ENCODE peak calls at places on chromosomes 11 and 22, in ten cellular contexts. One of them, this sample, is unnamed.

GRCh38 chr11:118820412-118821357 is 29.7 kb upstream of the DDX6 start:
- DNase-seq in neural crest cell: no peak
- DNase-seq in neural progenitor cell: peak
- DNase-seq in bronchial epithelial cell: peak
- DNase-seq in transverse colon: peak
- DNase-seq in upper lobe of right lung: peak
- DNase-seq in prostate gland: peak
- DNase-seq in GM23338: peak
- DNase-seq in dorsolateral prefrontal cortex: peak
- DNase-seq in mammary epithelial cell: peak
- DNase-seq in this sample: no peak

GRCh38 chr11:79332017-79332416 is 108.8 kb downstream of the TENM4 start:
- DNase-seq in neural crest cell: no peak
- DNase-seq in neural progenitor cell: no peak
- DNase-seq in bronchial epithelial cell: no peak
- DNase-seq in transverse colon: no peak
- DNase-seq in upper lobe of right lung: no peak
- DNase-seq in prostate gland: no peak
- DNase-seq in GM23338: no peak
- DNase-seq in dorsolateral prefrontal cortex: no peak
- DNase-seq in mammary epithelial cell: no peak
- DNase-seq in this sample: no peak

GRCh38 chr11:1513326-1514296 is 27.0 kb upstream of the MOB2 start:
- DNase-seq in neural crest cell: no peak
- DNase-seq in neural progenitor cell: no peak
- DNase-seq in bronchial epithelial cell: no peak
- DNase-seq in transverse colon: no peak
- DNase-seq in upper lobe of right lung: no peak
- DNase-seq in prostate gland: no peak
- DNase-seq in GM23338: no peak
- DNase-seq in dorsolateral prefrontal cortex: no peak
- DNase-seq in mammary epithelial cell: no peak
- DNase-seq in this sample: no peak

GRCh38 chr11:130145975-130146776 is 13.4 kb upstream of the ST14 start:
- DNase-seq in neural crest cell: no peak
- DNase-seq in neural progenitor cell: no peak
- DNase-seq in bronchial epithelial cell: peak
- DNase-seq in transverse colon: peak
- DNase-seq in upper lobe of right lung: peak
- DNase-seq in prostate gland: no peak
- DNase-seq in GM23338: peak
- DNase-seq in dorsolateral prefrontal cortex: no peak
- DNase-seq in mammary epithelial cell: peak
- DNase-seq in this sample: no peak

GRCh38 chr11:19903620-19904069 is 191.0 kb downstream of the NAV2 start:
- DNase-seq in neural crest cell: peak
- DNase-seq in neural progenitor cell: peak
- DNase-seq in bronchial epithelial cell: peak
- DNase-seq in transverse colon: peak
- DNase-seq in upper lobe of right lung: no peak
- DNase-seq in prostate gland: peak
- DNase-seq in GM23338: peak
- DNase-seq in dorsolateral prefrontal cortex: peak
- DNase-seq in mammary epithelial cell: peak
- DNase-seq in this sample: peak

GRCh38 chr22:32327066-32327465 is 30.6 kb upstream of the RFPL3 start:
- DNase-seq in neural crest cell: no peak
- DNase-seq in neural progenitor cell: no peak
- DNase-seq in bronchial epithelial cell: peak
- DNase-seq in transverse colon: no peak
- DNase-seq in upper lobe of right lung: peak
- DNase-seq in prostate gland: no peak
- DNase-seq in GM23338: no peak
- DNase-seq in dorsolateral prefrontal cortex: no peak
- DNase-seq in mammary epithelial cell: peak
- DNase-seq in this sample: peak

GRCh38 chr11:71213696-71214552 is 38.5 kb downstream of the SHANK2 start:
- DNase-seq in neural crest cell: no peak
- DNase-seq in neural progenitor cell: no peak
- DNase-seq in bronchial epithelial cell: no peak
- DNase-seq in transverse colon: no peak
- DNase-seq in upper lobe of right lung: peak
- DNase-seq in prostate gland: no peak
- DNase-seq in GM23338: no peak
- DNase-seq in dorsolateral prefrontal cortex: no peak
- DNase-seq in mammary epithelial cell: no peak
- DNase-seq in this sample: no peak

GRCh38 chr22:47091241-47091691 is 328.8 kb downstream of the TBC1D22A start:
- DNase-seq in neural crest cell: no peak
- DNase-seq in neural progenitor cell: peak
- DNase-seq in bronchial epithelial cell: no peak
- DNase-seq in transverse colon: no peak
- DNase-seq in upper lobe of right lung: no peak
- DNase-seq in prostate gland: no peak
- DNase-seq in GM23338: peak
- DNase-seq in dorsolateral prefrontal cortex: no peak
- DNase-seq in mammary epithelial cell: peak
- DNase-seq in this sample: no peak

GRCh38 chr22:44025171-44026065 is 1.3 kb downstream of the PARVB start:
- DNase-seq in neural crest cell: no peak
- DNase-seq in neural progenitor cell: no peak
- DNase-seq in bronchial epithelial cell: no peak
- DNase-seq in transverse colon: peak
- DNase-seq in upper lobe of right lung: peak
- DNase-seq in prostate gland: no peak
- DNase-seq in GM23338: peak
- DNase-seq in dorsolateral prefrontal cortex: no peak
- DNase-seq in mammary epithelial cell: no peak
- DNase-seq in this sample: no peak

GRCh38 chr11:130400793-130401483 is 27.5 kb downstream of the ADAMTS8 start:
- DNase-seq in neural crest cell: no peak
- DNase-seq in neural progenitor cell: no peak
- DNase-seq in bronchial epithelial cell: peak
- DNase-seq in transverse colon: no peak
- DNase-seq in upper lobe of right lung: no peak
- DNase-seq in prostate gland: no peak
- DNase-seq in GM23338: no peak
- DNase-seq in dorsolateral prefrontal cortex: no peak
- DNase-seq in mammary epithelial cell: peak
- DNase-seq in this sample: no peak

GRCh38 chr22:50086526-50086925 is 1.3 kb upstream of the MLC1 start:
- DNase-seq in neural crest cell: no peak
- DNase-seq in neural progenitor cell: no peak
- DNase-seq in bronchial epithelial cell: no peak
- DNase-seq in transverse colon: no peak
- DNase-seq in upper lobe of right lung: no peak
- DNase-seq in prostate gland: no peak
- DNase-seq in GM23338: no peak
- DNase-seq in dorsolateral prefrontal cortex: no peak
- DNase-seq in mammary epithelial cell: no peak
- DNase-seq in this sample: no peak

GRCh38 chr22:30000566-30000965 is 79.7 kb upstream of the HORMAD2 start:
- DNase-seq in neural crest cell: no peak
- DNase-seq in neural progenitor cell: no peak
- DNase-seq in bronchial epithelial cell: peak
- DNase-seq in transverse colon: no peak
- DNase-seq in upper lobe of right lung: no peak
- DNase-seq in prostate gland: no peak
- DNase-seq in GM23338: no peak
- DNase-seq in dorsolateral prefrontal cortex: no peak
- DNase-seq in mammary epithelial cell: peak
- DNase-seq in this sample: no peak

GRCh38 chr22:36850682-36851081 is 10.1 kb upstream of the NCF4 start:
- DNase-seq in neural crest cell: no peak
- DNase-seq in neural progenitor cell: no peak
- DNase-seq in bronchial epithelial cell: no peak
- DNase-seq in transverse colon: no peak
- DNase-seq in upper lobe of right lung: peak
- DNase-seq in prostate gland: no peak
- DNase-seq in GM23338: no peak
- DNase-seq in dorsolateral prefrontal cortex: no peak
- DNase-seq in mammary epithelial cell: no peak
- DNase-seq in this sample: no peak

GRCh38 chr22:46073683-46074504 is 76.4 kb upstream of the PPARA start:
- DNase-seq in neural crest cell: no peak
- DNase-seq in neural progenitor cell: no peak
- DNase-seq in bronchial epithelial cell: peak
- DNase-seq in transverse colon: peak
- DNase-seq in upper lobe of right lung: peak
- DNase-seq in prostate gland: no peak
- DNase-seq in GM23338: no peak
- DNase-seq in dorsolateral prefrontal cortex: peak
- DNase-seq in mammary epithelial cell: peak
- DNase-seq in this sample: no peak

GRCh38 chr11:102360681-102361080 is 13.7 kb downstream of the BIRC2 start:
- DNase-seq in neural crest cell: no peak
- DNase-seq in neural progenitor cell: no peak
- DNase-seq in bronchial epithelial cell: no peak
- DNase-seq in transverse colon: no peak
- DNase-seq in upper lobe of right lung: no peak
- DNase-seq in prostate gland: no peak
- DNase-seq in GM23338: no peak
- DNase-seq in dorsolateral prefrontal cortex: no peak
- DNase-seq in mammary epithelial cell: no peak
- DNase-seq in this sample: no peak

GRCh38 chr22:49209452-49210195 is 618.0 kb downstream of the BRD1 start:
- DNase-seq in neural crest cell: no peak
- DNase-seq in neural progenitor cell: no peak
- DNase-seq in bronchial epithelial cell: no peak
- DNase-seq in transverse colon: no peak
- DNase-seq in upper lobe of right lung: peak
- DNase-seq in prostate gland: no peak
- DNase-seq in GM23338: no peak
- DNase-seq in dorsolateral prefrontal cortex: peak
- DNase-seq in mammary epithelial cell: no peak
- DNase-seq in this sample: peak

DNA sequence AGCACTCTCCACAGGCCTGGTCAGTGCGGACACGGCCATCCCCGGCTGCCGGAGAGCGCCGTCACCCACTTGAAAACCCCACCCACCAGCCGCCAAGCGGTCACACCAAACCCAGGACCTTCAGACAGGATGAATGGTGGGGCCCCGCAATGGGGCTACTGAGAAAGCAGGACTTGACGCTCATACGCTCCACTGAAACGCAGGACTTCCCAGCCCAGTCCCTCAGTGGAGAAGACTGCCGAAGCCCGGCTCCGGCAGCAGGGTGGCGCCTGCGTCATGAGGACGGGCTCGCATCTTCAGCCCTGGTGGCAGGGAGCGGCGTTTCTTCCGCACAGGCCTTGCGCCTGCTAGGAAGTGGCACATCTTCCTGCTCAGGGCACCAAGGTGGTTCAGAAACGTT is 15.3 kb upstream of the PHLDA2 start:
- DNase-seq in neural crest cell: no peak
- DNase-seq in neural progenitor cell: no peak
- DNase-seq in bronchial epithelial cell: no peak
- DNase-seq in transverse colon: no peak
- DNase-seq in upper lobe of right lung: no peak
- DNase-seq in prostate gland: no peak
- DNase-seq in GM23338: peak
- DNase-seq in dorsolateral prefrontal cortex: peak
- DNase-seq in mammary epithelial cell: no peak
- DNase-seq in this sample: no peak
- TF ChIP-seq CTCF in neural crest cell: no peak
- TF ChIP-seq CTCF in neural progenitor cell: no peak
- TF ChIP-seq CTCF in bronchial epithelial cell: no peak
- TF ChIP-seq CTCF in transverse colon: no peak
- TF ChIP-seq CTCF in upper lobe of right lung: no peak
- TF ChIP-seq CTCF in prostate gland: no peak
- TF ChIP-seq CTCF in GM23338: no peak
- TF ChIP-seq CTCF in dorsolateral prefrontal cortex: no peak
- TF ChIP-seq CTCF in mammary epithelial cell: no peak
- TF ChIP-seq CTCF in this sample: no peak

GRCh38 chr11:63641727-63642126 is 27.5 kb upstream of the PLAAT3 start:
- DNase-seq in neural crest cell: no peak
- DNase-seq in neural progenitor cell: no peak
- DNase-seq in bronchial epithelial cell: no peak
- DNase-seq in transverse colon: no peak
- DNase-seq in upper lobe of right lung: no peak
- DNase-seq in prostate gland: no peak
- DNase-seq in GM23338: no peak
- DNase-seq in dorsolateral prefrontal cortex: no peak
- DNase-seq in mammary epithelial cell: no peak
- DNase-seq in this sample: no peak
- TF ChIP-seq CTCF in neural crest cell: no peak
- TF ChIP-seq CTCF in neural progenitor cell: no peak
- TF ChIP-seq CTCF in bronchial epithelial cell: peak
- TF ChIP-seq CTCF in transverse colon: no peak
- TF ChIP-seq CTCF in upper lobe of right lung: no peak
- TF ChIP-seq CTCF in prostate gland: peak
- TF ChIP-seq CTCF in GM23338: peak
- TF ChIP-seq CTCF in dorsolateral prefrontal cortex: peak
- TF ChIP-seq CTCF in mammary epithelial cell: peak
- TF ChIP-seq CTCF in this sample: no peak

DNA sequence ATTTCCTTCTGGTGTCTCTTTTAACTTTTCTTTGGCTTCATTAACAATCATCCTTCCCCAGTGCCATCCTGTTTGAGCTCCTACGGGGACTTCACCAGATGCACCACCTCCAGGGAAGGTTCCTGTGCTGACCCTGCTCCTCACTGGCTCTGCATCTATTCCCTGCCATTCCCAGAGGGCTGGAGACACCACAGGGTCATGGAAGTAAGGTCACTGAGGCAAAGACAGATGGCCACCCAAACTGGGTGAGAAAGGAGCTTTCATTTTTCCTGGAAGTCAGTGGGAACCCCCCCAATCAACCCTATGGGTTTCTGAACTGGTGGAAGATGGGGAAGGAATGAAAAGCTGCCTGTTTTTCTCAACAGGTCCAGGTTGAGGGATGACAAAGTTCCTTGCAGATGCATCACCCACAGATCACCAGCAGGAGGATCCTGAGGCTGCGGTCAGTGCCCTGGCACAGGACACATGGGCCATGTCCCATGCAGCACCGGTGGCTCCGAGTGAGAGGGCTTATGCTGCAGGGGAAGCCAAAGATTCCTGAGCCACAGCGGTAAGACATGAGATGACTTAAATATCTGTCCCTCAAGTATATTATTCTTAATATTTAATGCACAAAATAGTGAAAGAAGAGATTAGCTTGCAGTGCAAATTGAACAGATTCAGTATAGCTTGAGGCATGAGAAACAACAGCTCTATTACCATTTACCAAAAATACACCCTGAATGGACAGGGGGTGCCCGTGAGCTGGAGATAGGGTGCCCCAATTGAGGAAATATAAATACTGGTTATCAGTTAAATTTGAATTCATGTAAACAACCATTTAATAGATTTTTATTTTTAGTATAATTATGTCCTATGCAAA is 73.0 kb upstream of the VPREB1 start:
- DNase-seq in neural crest cell: peak
- DNase-seq in neural progenitor cell: peak
- DNase-seq in bronchial epithelial cell: peak
- DNase-seq in transverse colon: no peak
- DNase-seq in upper lobe of right lung: no peak
- DNase-seq in prostate gland: no peak
- DNase-seq in GM23338: peak
- DNase-seq in dorsolateral prefrontal cortex: no peak
- DNase-seq in mammary epithelial cell: peak
- DNase-seq in this sample: no peak
- TF ChIP-seq CTCF in neural crest cell: peak
- TF ChIP-seq CTCF in neural progenitor cell: peak
- TF ChIP-seq CTCF in bronchial epithelial cell: peak
- TF ChIP-seq CTCF in transverse colon: no peak
- TF ChIP-seq CTCF in upper lobe of right lung: no peak
- TF ChIP-seq CTCF in prostate gland: no peak
- TF ChIP-seq CTCF in GM23338: peak
- TF ChIP-seq CTCF in dorsolateral prefrontal cortex: no peak
- TF ChIP-seq CTCF in mammary epithelial cell: peak
- TF ChIP-seq CTCF in this sample: peak

GRCh38 chr11:67645521-67646457 is 4.7 kb downstream of the ACY3 start:
- DNase-seq in neural crest cell: no peak
- DNase-seq in neural progenitor cell: no peak
- DNase-seq in bronchial epithelial cell: no peak
- DNase-seq in transverse colon: no peak
- DNase-seq in upper lobe of right lung: no peak
- DNase-seq in prostate gland: no peak
- DNase-seq in GM23338: peak
- DNase-seq in dorsolateral prefrontal cortex: no peak
- DNase-seq in mammary epithelial cell: no peak
- DNase-seq in this sample: no peak
- TF ChIP-seq CTCF in neural crest cell: no peak
- TF ChIP-seq CTCF in neural progenitor cell: peak
- TF ChIP-seq CTCF in bronchial epithelial cell: no peak
- TF ChIP-seq CTCF in transverse colon: no peak
- TF ChIP-seq CTCF in upper lobe of right lung: no peak
- TF ChIP-seq CTCF in prostate gland: no peak
- TF ChIP-seq CTCF in GM23338: peak
- TF ChIP-seq CTCF in dorsolateral prefrontal cortex: no peak
- TF ChIP-seq CTCF in mammary epithelial cell: no peak
- TF ChIP-seq CTCF in this sample: no peak

This sample was measured in type B pancreatic cell.